ENCODE peak calls at places on chromosomes 16 and 17, in ten cellular contexts. One of them, this sample, is unnamed.

GRCh38 chr17:352421-353212 is at the start of gene RPH3AL:
- DNase-seq in adrenal gland: peak
- DNase-seq in stomach: peak
- DNase-seq in ovary: peak
- DNase-seq in heart left ventricle: peak
- DNase-seq in Peyer's patch: peak
- DNase-seq in gastrocnemius medialis: peak
- DNase-seq in body of pancreas: peak
- DNase-seq in tibial nerve: no peak
- DNase-seq in spleen: no peak
- DNase-seq in this sample: no peak

GRCh38 chr16:15983898-15984297 is 34.5 kb downstream of the ABCC1 start:
- DNase-seq in stomach: no peak
- DNase-seq in gastrocnemius medialis: no peak
- DNase-seq in body of pancreas: no peak
- DNase-seq in Peyer's patch: no peak
- DNase-seq in adrenal gland: peak
- DNase-seq in heart left ventricle: peak
- DNase-seq in spleen: no peak
- DNase-seq in tibial nerve: no peak
- DNase-seq in ovary: no peak
- DNase-seq in this sample: no peak

GRCh38 chr17:67489273-67489672 is 112.2 kb downstream of the PITPNC1 start:
- DNase-seq in adrenal gland: no peak
- DNase-seq in Peyer's patch: no peak
- DNase-seq in body of pancreas: no peak
- DNase-seq in spleen: no peak
- DNase-seq in ovary: no peak
- DNase-seq in gastrocnemius medialis: no peak
- DNase-seq in tibial nerve: no peak
- DNase-seq in heart left ventricle: no peak
- DNase-seq in stomach: no peak
- DNase-seq in this sample: no peak

GRCh38 chr16:50323335-50324011 is 45.3 kb downstream of the BRD7 start:
- DNase-seq in gastrocnemius medialis: no peak
- DNase-seq in Peyer's patch: no peak
- DNase-seq in adrenal gland: peak
- DNase-seq in body of pancreas: peak
- DNase-seq in tibial nerve: peak
- DNase-seq in heart left ventricle: peak
- DNase-seq in ovary: no peak
- DNase-seq in spleen: peak
- DNase-seq in stomach: no peak
- DNase-seq in this sample: no peak

GRCh38 chr17:37570527-37571093 is 38.6 kb downstream of the SYNRG start:
- DNase-seq in gastrocnemius medialis: no peak
- DNase-seq in body of pancreas: peak
- DNase-seq in adrenal gland: peak
- DNase-seq in stomach: peak
- DNase-seq in ovary: no peak
- DNase-seq in tibial nerve: no peak
- DNase-seq in spleen: no peak
- DNase-seq in Peyer's patch: no peak
- DNase-seq in heart left ventricle: peak
- DNase-seq in this sample: no peak

GRCh38 chr17:1104222-1104621 is 75.6 kb downstream of the ABR start:
- DNase-seq in heart left ventricle: peak
- DNase-seq in Peyer's patch: no peak
- DNase-seq in tibial nerve: no peak
- DNase-seq in ovary: no peak
- DNase-seq in spleen: no peak
- DNase-seq in body of pancreas: no peak
- DNase-seq in stomach: peak
- DNase-seq in gastrocnemius medialis: no peak
- DNase-seq in adrenal gland: peak
- DNase-seq in this sample: no peak

GRCh38 chr17:7854078-7854777 is 638 bp upstream of the TMEM88 start:
- DNase-seq in heart left ventricle: no peak
- DNase-seq in Peyer's patch: no peak
- DNase-seq in spleen: peak
- DNase-seq in body of pancreas: no peak
- DNase-seq in adrenal gland: no peak
- DNase-seq in stomach: no peak
- DNase-seq in ovary: peak
- DNase-seq in tibial nerve: no peak
- DNase-seq in gastrocnemius medialis: no peak
- DNase-seq in this sample: peak

GRCh38 chr17:57943140-57943539 is 12.1 kb downstream of the CUEDC1 start:
- DNase-seq in Peyer's patch: no peak
- DNase-seq in adrenal gland: peak
- DNase-seq in stomach: no peak
- DNase-seq in heart left ventricle: no peak
- DNase-seq in gastrocnemius medialis: no peak
- DNase-seq in tibial nerve: no peak
- DNase-seq in body of pancreas: no peak
- DNase-seq in spleen: no peak
- DNase-seq in ovary: no peak
- DNase-seq in this sample: no peak

GRCh38 chr17:79094261-79094660 is 19.6 kb downstream of the ENGASE start:
- DNase-seq in stomach: no peak
- DNase-seq in ovary: no peak
- DNase-seq in adrenal gland: no peak
- DNase-seq in heart left ventricle: no peak
- DNase-seq in spleen: no peak
- DNase-seq in body of pancreas: no peak
- DNase-seq in tibial nerve: no peak
- DNase-seq in Peyer's patch: no peak
- DNase-seq in gastrocnemius medialis: no peak
- DNase-seq in this sample: no peak

GRCh38 chr16:84648595-84649510 is 542 bp downstream of the KLHL36 start:
- DNase-seq in body of pancreas: peak
- DNase-seq in ovary: peak
- DNase-seq in tibial nerve: peak
- DNase-seq in stomach: peak
- DNase-seq in adrenal gland: peak
- DNase-seq in Peyer's patch: peak
- DNase-seq in spleen: peak
- DNase-seq in heart left ventricle: peak
- DNase-seq in gastrocnemius medialis: no peak
- DNase-seq in this sample: no peak

GRCh38 chr16:9047689-9048301 is 43.6 kb upstream of the HAPSTR1 start:
- DNase-seq in adrenal gland: peak
- DNase-seq in spleen: peak
- DNase-seq in tibial nerve: peak
- DNase-seq in Peyer's patch: peak
- DNase-seq in ovary: peak
- DNase-seq in heart left ventricle: peak
- DNase-seq in body of pancreas: peak
- DNase-seq in gastrocnemius medialis: peak
- DNase-seq in stomach: peak
- DNase-seq in this sample: peak

GRCh38 chr16:60558936-60559335 is 1477.3 kb downstream of the CDH8 start:
- DNase-seq in heart left ventricle: no peak
- DNase-seq in tibial nerve: no peak
- DNase-seq in gastrocnemius medialis: no peak
- DNase-seq in stomach: no peak
- DNase-seq in body of pancreas: no peak
- DNase-seq in ovary: no peak
- DNase-seq in Peyer's patch: no peak
- DNase-seq in spleen: no peak
- DNase-seq in adrenal gland: no peak
- DNase-seq in this sample: no peak

GRCh38 chr17:16449121-16449570 is 33.8 kb downstream of the TRPV2 start:
- DNase-seq in spleen: no peak
- DNase-seq in Peyer's patch: no peak
- DNase-seq in stomach: no peak
- DNase-seq in ovary: no peak
- DNase-seq in tibial nerve: no peak
- DNase-seq in gastrocnemius medialis: no peak
- DNase-seq in heart left ventricle: no peak
- DNase-seq in adrenal gland: no peak
- DNase-seq in body of pancreas: no peak
- DNase-seq in this sample: no peak

GRCh38 chr17:55038291-55038690 is 69.7 kb downstream of the STXBP4 start:
- DNase-seq in gastrocnemius medialis: no peak
- DNase-seq in heart left ventricle: no peak
- DNase-seq in adrenal gland: no peak
- DNase-seq in ovary: no peak
- DNase-seq in spleen: no peak
- DNase-seq in body of pancreas: no peak
- DNase-seq in tibial nerve: no peak
- DNase-seq in stomach: no peak
- DNase-seq in Peyer's patch: no peak
- DNase-seq in this sample: no peak

GRCh38 chr16:67014641-67015315 is 14.2 kb upstream of the CBFB start:
- DNase-seq in gastrocnemius medialis: no peak
- DNase-seq in tibial nerve: no peak
- DNase-seq in stomach: no peak
- DNase-seq in adrenal gland: no peak
- DNase-seq in ovary: no peak
- DNase-seq in heart left ventricle: no peak
- DNase-seq in Peyer's patch: peak
- DNase-seq in spleen: peak
- DNase-seq in body of pancreas: no peak
- DNase-seq in this sample: peak

GRCh38 chr17:34671191-34671590 is 91.8 kb downstream of the TMEM132E start:
- DNase-seq in stomach: no peak
- DNase-seq in spleen: no peak
- DNase-seq in adrenal gland: no peak
- DNase-seq in Peyer's patch: no peak
- DNase-seq in gastrocnemius medialis: no peak
- DNase-seq in ovary: no peak
- DNase-seq in tibial nerve: no peak
- DNase-seq in heart left ventricle: no peak
- DNase-seq in body of pancreas: no peak
- DNase-seq in this sample: no peak

GRCh38 chr17:34673995-34674900 is 94.9 kb downstream of the TMEM132E start:
- DNase-seq in heart left ventricle: no peak
- DNase-seq in gastrocnemius medialis: no peak
- DNase-seq in ovary: no peak
- DNase-seq in Peyer's patch: no peak
- DNase-seq in body of pancreas: no peak
- DNase-seq in stomach: no peak
- DNase-seq in tibial nerve: no peak
- DNase-seq in spleen: no peak
- DNase-seq in adrenal gland: no peak
- DNase-seq in this sample: no peak

GRCh38 chr17:34673516-34673915 is 94.1 kb downstream of the TMEM132E start:
- DNase-seq in body of pancreas: no peak
- DNase-seq in heart left ventricle: no peak
- DNase-seq in Peyer's patch: no peak
- DNase-seq in ovary: no peak
- DNase-seq in gastrocnemius medialis: no peak
- DNase-seq in tibial nerve: no peak
- DNase-seq in spleen: no peak
- DNase-seq in stomach: no peak
- DNase-seq in adrenal gland: no peak
- DNase-seq in this sample: no peak

GRCh38 chr17:34670618-34671017 is 91.2 kb downstream of the TMEM132E start:
- DNase-seq in Peyer's patch: no peak
- DNase-seq in stomach: no peak
- DNase-seq in body of pancreas: no peak
- DNase-seq in tibial nerve: no peak
- DNase-seq in heart left ventricle: no peak
- DNase-seq in adrenal gland: no peak
- DNase-seq in spleen: no peak
- DNase-seq in ovary: no peak
- DNase-seq in gastrocnemius medialis: no peak
- DNase-seq in this sample: no peak

GRCh38 chr17:34672176-34672785 is 92.9 kb downstream of the TMEM132E start:
- DNase-seq in stomach: no peak
- DNase-seq in ovary: no peak
- DNase-seq in spleen: no peak
- DNase-seq in heart left ventricle: no peak
- DNase-seq in Peyer's patch: no peak
- DNase-seq in tibial nerve: no peak
- DNase-seq in body of pancreas: no peak
- DNase-seq in gastrocnemius medialis: no peak
- DNase-seq in adrenal gland: no peak
- DNase-seq in this sample: no peak
- TF ChIP-seq POLR2A in stomach: no peak
- TF ChIP-seq POLR2A in ovary: no peak
- TF ChIP-seq POLR2A in spleen: no peak
- TF ChIP-seq POLR2A in heart left ventricle: no peak
- TF ChIP-seq POLR2A in Peyer's patch: no peak
- TF ChIP-seq POLR2A in tibial nerve: no peak
- TF ChIP-seq POLR2A in body of pancreas: no peak
- TF ChIP-seq POLR2A in gastrocnemius medialis: no peak
- TF ChIP-seq POLR2A in adrenal gland: no peak
- TF ChIP-seq POLR2A in this sample: no peak

GRCh38 chr17:81964081-81964849 is 3.3 kb upstream of the NOTUM start:
- DNase-seq in stomach: no peak
- DNase-seq in ovary: no peak
- DNase-seq in spleen: no peak
- DNase-seq in adrenal gland: no peak
- DNase-seq in gastrocnemius medialis: no peak
- DNase-seq in tibial nerve: no peak
- DNase-seq in Peyer's patch: no peak
- DNase-seq in body of pancreas: no peak
- DNase-seq in heart left ventricle: no peak
- DNase-seq in this sample: no peak
- H3K27ac ChIP-seq in stomach: no peak
- H3K27ac ChIP-seq in ovary: no peak
- H3K27ac ChIP-seq in spleen: no peak
- H3K27ac ChIP-seq in adrenal gland: no peak
- H3K27ac ChIP-seq in gastrocnemius medialis: no peak
- H3K27ac ChIP-seq in tibial nerve: no peak
- H3K27ac ChIP-seq in Peyer's patch: no peak
- H3K27ac ChIP-seq in body of pancreas: no peak
- H3K27ac ChIP-seq in heart left ventricle: no peak
- H3K27ac ChIP-seq in this sample: no peak

GRCh38 chr16:23748630-23749029 is 6.2 kb upstream of the CHP2 start:
- DNase-seq in Peyer's patch: no peak
- DNase-seq in heart left ventricle: no peak
- DNase-seq in body of pancreas: no peak
- DNase-seq in gastrocnemius medialis: no peak
- DNase-seq in stomach: no peak
- DNase-seq in spleen: no peak
- DNase-seq in ovary: no peak
- DNase-seq in adrenal gland: no peak
- DNase-seq in tibial nerve: no peak
- DNase-seq in this sample: no peak
- TF ChIP-seq CTCF in Peyer's patch: no peak
- TF ChIP-seq CTCF in heart left ventricle: no peak
- TF ChIP-seq CTCF in body of pancreas: no peak
- TF ChIP-seq CTCF in gastrocnemius medialis: no peak
- TF ChIP-seq CTCF in stomach: no peak
- TF ChIP-seq CTCF in spleen: no peak
- TF ChIP-seq CTCF in ovary: no peak
- TF ChIP-seq CTCF in adrenal gland: no peak
- TF ChIP-seq CTCF in tibial nerve: no peak
- TF ChIP-seq CTCF in this sample: no peak

DNA sequence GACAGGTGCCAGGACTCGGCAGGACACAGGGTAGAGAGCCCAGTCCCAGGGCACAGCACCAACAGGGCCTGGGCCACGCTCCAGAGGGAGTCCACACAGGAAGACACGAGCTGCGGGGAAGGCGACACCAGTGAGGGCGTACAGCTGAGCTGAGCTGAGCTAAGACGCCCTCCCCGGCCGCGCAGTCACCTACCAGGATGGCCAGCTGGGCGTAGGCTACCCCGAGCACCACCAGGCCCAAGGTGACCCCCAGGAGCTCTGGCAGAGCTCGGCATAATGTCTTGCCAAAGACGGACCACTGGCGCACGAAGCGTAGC is 42.7 kb downstream of the TSC2 start:
- DNase-seq in tibial nerve: no peak
- DNase-seq in body of pancreas: peak
- DNase-seq in adrenal gland: peak
- DNase-seq in heart left ventricle: no peak
- DNase-seq in spleen: no peak
- DNase-seq in gastrocnemius medialis: peak
- DNase-seq in ovary: no peak
- DNase-seq in stomach: peak
- DNase-seq in Peyer's patch: no peak
- DNase-seq in this sample: no peak
- TF ChIP-seq POLR2A in tibial nerve: no peak
- TF ChIP-seq POLR2A in body of pancreas: no peak
- TF ChIP-seq POLR2A in adrenal gland: no peak
- TF ChIP-seq POLR2A in heart left ventricle: no peak
- TF ChIP-seq POLR2A in spleen: no peak
- TF ChIP-seq POLR2A in gastrocnemius medialis: no peak
- TF ChIP-seq POLR2A in ovary: no peak
- TF ChIP-seq POLR2A in stomach: no peak
- TF ChIP-seq POLR2A in Peyer's patch: no peak
- TF ChIP-seq POLR2A in this sample: no peak

This sample was measured in suprapubic skin.